ENCODE peak calls at places on chromosomes 1 and 21, in nine cellular contexts. S is GM20000; Z is T-cell; N is HT1080; M is hippocampal formation; H is left colon; P is HuH-7; U is fibroblast of mammary gland; X is stimulated activated CD4-positive, alpha-beta T cell treated with anti-CD3 and anti-CD28 coated beads, Interleukin-4, amount 100 ng/mL, for 48 hours. G is an unnamed sample.

GRCh38 chr1:11515403-11516300 is 36.7 kb downstream of the DISP3 start:
- DNase-seq in M (no peak), S (no peak), U (no peak), X (no peak), H (no peak), N (no peak), P (no peak), Z (no peak), G (no peak)

GRCh38 chr1:201167625-201167991 is 13.3 kb upstream of the TMEM9 start:
- DNase-seq in Z (no peak), X (no peak), P (no peak), H (no peak), M (no peak), S (no peak), N (no peak), U (no peak), G (no peak)

GRCh38 chr1:234848972-234849641 is 239.1 kb upstream of the IRF2BP2 start:
- DNase-seq in X (no peak), P (no peak), Z (no peak), M (peak), S (no peak), H (no peak), U (peak), N (peak), G (peak)

GRCh38 chr1:231522038-231522437 is 6.4 kb upstream of the TSNAX start:
- DNase-seq in U (no peak), X (no peak), M (no peak), P (peak), S (no peak), Z (no peak), N (no peak), H (no peak), G (no peak)

GRCh38 chr1:156090822-156091188 is 8.5 kb upstream of the MEX3A start:
- DNase-seq in N (peak), P (peak), S (peak), M (peak), X (peak), Z (peak), U (peak), H (peak), G (peak)

GRCh38 chr1:59223943-59224639 is 72.8 kb upstream of the FGGY start:
- DNase-seq in U (no peak), M (no peak), Z (no peak), S (no peak), H (no peak), X (no peak), N (no peak), P (peak), G (peak)

GRCh38 chr21:26597981-26598380 is 24.9 kb upstream of the CYYR1 start:
- DNase-seq in P (no peak), N (no peak), Z (no peak), M (no peak), S (no peak), U (no peak), X (no peak), H (no peak), G (no peak)

GRCh38 chr1:1051127-1051810 is 22.8 kb downstream of the RNF223 start:
- DNase-seq in Z (no peak), N (no peak), P (no peak), X (no peak), H (no peak), U (no peak), S (no peak), M (no peak), G (no peak)

GRCh38 chr1:50272923-50273322 is 150.3 kb downstream of the DMRTA2 start:
- DNase-seq in M (no peak), U (no peak), X (no peak), N (no peak), P (no peak), S (no peak), Z (no peak), H (no peak), G (no peak)

GRCh38 chr1:64881281-64881680 is 85.1 kb downstream of the JAK1 start:
- DNase-seq in X (no peak), H (no peak), N (peak), Z (no peak), M (no peak), P (no peak), S (no peak), U (peak), G (peak)

GRCh38 chr1:20725189-20726106 is 7.1 kb downstream of the SH2D5 start:
- DNase-seq in Z (no peak), H (no peak), X (no peak), N (peak), S (no peak), M (no peak), U (peak), P (no peak), G (peak)

GRCh38 chr1:8133657-8134430 is 107.7 kb upstream of the ERRFI1 start:
- DNase-seq in X (no peak), M (no peak), P (no peak), H (peak), Z (no peak), N (peak), S (no peak), U (peak), G (peak)

GRCh38 chr1:235648407-235648907 is 1.1 kb downstream of the GNG4 start:
- DNase-seq in H (peak), X (no peak), N (no peak), S (no peak), Z (no peak), U (no peak), M (no peak), P (no peak), G (no peak)

GRCh38 chr1:177443003-177443402 is 272.2 kb downstream of the BRINP2 start:
- DNase-seq in S (no peak), M (no peak), U (no peak), H (no peak), X (no peak), Z (no peak), P (no peak), N (no peak), G (no peak)

GRCh38 chr1:54459140-54459539 is 52.9 kb upstream of the SSBP3 start:
- DNase-seq in S (no peak), N (peak), U (no peak), H (no peak), M (no peak), X (no peak), P (no peak), Z (no peak), G (no peak)

GRCh38 chr1:201885531-201886075 is 3.1 kb upstream of the SHISA4 start:
- DNase-seq in S (no peak), H (no peak), N (peak), U (peak), X (no peak), M (no peak), Z (no peak), P (peak), G (peak)

GRCh38 chr1:50279622-50280320 is 143.5 kb downstream of the DMRTA2 start:
- DNase-seq in U (no peak), N (peak), X (no peak), S (no peak), Z (no peak), H (peak), M (no peak), P (peak), G (peak)

GRCh38 chr1:54989473-54989872 is 9.0 kb downstream of the TMEM61 start:
- DNase-seq in Z (no peak), S (no peak), U (no peak), X (no peak), P (no peak), M (no peak), H (peak), N (no peak), G (no peak)

GRCh38 chr1:161162806-161163205 is 3.4 kb upstream of the PPOX start:
- DNase-seq in U (no peak), P (no peak), S (no peak), M (no peak), Z (no peak), X (no peak), H (no peak), N (no peak), G (no peak)

GRCh38 chr1:29397256-29397590 is 160.9 kb downstream of the PTPRU start:
- DNase-seq in S (no peak), M (no peak), H (no peak), U (no peak), X (no peak), N (no peak), P (no peak), Z (no peak), G (no peak)

GRCh38 chr1:226640737-226641136 is 92.2 kb downstream of the STUM start:
- DNase-seq in N (no peak), S (no peak), P (no peak), X (no peak), H (no peak), Z (no peak), U (no peak), M (no peak), G (no peak)

GRCh38 chr21:39863111-39863510 is 4.1 kb upstream of the PCP4 start:
- DNase-seq in X (no peak), H (peak), P (no peak), N (peak), U (no peak), Z (no peak), M (no peak), S (no peak), G (no peak)

GRCh38 chr1:184340984-184341383 is 45.8 kb upstream of the C1orf21 start:
- DNase-seq in Z (no peak), N (no peak), X (no peak), M (no peak), U (peak), H (no peak), S (no peak), P (no peak), G (peak)

GRCh38 chr1:43505077-43505780 is 25.5 kb upstream of the PTPRF start:
- DNase-seq in P (no peak), M (no peak), U (no peak), X (no peak), N (no peak), S (peak), Z (no peak), H (no peak), G (no peak)

GRCh38 chr1:198643001-198643400 is 4.2 kb downstream of the PTPRC start:
- DNase-seq in H (no peak), P (no peak), U (no peak), S (no peak), X (no peak), Z (no peak), N (no peak), M (no peak), G (no peak)

GRCh38 chr1:184052194-184052559 is 647 bp downstream of the TSEN15 start:
- DNase-seq in N (no peak), U (no peak), X (no peak), M (no peak), Z (no peak), P (no peak), S (no peak), H (no peak), G (peak)

GRCh38 chr21:46095106-46095719 is 2.7 kb upstream of the COL6A2 start:
- DNase-seq in U (no peak), H (peak), N (no peak), M (no peak), X (no peak), S (no peak), P (no peak), Z (no peak), G (no peak)

GRCh38 chr1:41913025-41913424 is 5.7 kb downstream of the HIVEP3 start:
- DNase-seq in M (no peak), H (no peak), X (no peak), Z (no peak), P (no peak), S (no peak), U (no peak), N (no peak), G (no peak)

GRCh38 chr1:107871259-107871658 is 93.7 kb downstream of the VAV3 start:
- DNase-seq in M (no peak), H (no peak), Z (no peak), S (no peak), P (no peak), N (no peak), X (no peak), U (no peak), G (no peak)

GRCh38 chr1:205488074-205488723 is 16.3 kb upstream of the CDK18 start:
- DNase-seq in Z (peak), N (peak), X (peak), U (peak), H (peak), M (peak), P (peak), S (peak), G (peak)

GRCh38 chr1:44621841-44622286 is 52.4 kb downstream of the TMEM53 start:
- DNase-seq in H (no peak), U (peak), Z (no peak), S (no peak), P (no peak), X (no peak), M (no peak), N (no peak), G (no peak)

GRCh38 chr1:97145321-97145956 is 423.9 kb downstream of the PTBP2 start:
- DNase-seq in H (no peak), S (no peak), X (no peak), Z (no peak), U (peak), M (peak), P (no peak), N (peak), G (peak)

GRCh38 chr1:226082959-226083302 is 20.4 kb downstream of the H3-3A start:
- DNase-seq in N (no peak), X (no peak), H (peak), U (peak), S (no peak), M (no peak), Z (no peak), P (peak), G (peak)

GRCh38 chr1:2645143-2645542 is 12.3 kb upstream of the MMEL1 start:
- DNase-seq in N (no peak), Z (no peak), P (no peak), M (no peak), X (no peak), S (no peak), H (no peak), U (no peak), G (no peak)

GRCh38 chr1:168301664-168302320 is 21.1 kb downstream of the TBX19 start:
- DNase-seq in P (peak), Z (no peak), U (peak), S (no peak), H (no peak), X (no peak), M (no peak), N (peak), G (peak)

G was measured in fibroblast of the aortic adventitia.